ENCODE peak calls at places on chromosomes 4 and X, in five cellular contexts. V, I, S, M and R are unnamed samples.

GRCh38 chr4:84878090-84878489 is 88.4 kb downstream of the WDFY3 start:
- DNase-seq in S (peak), V (no peak), M (no peak), I (peak), R (peak)

GRCh38 chr4:152780267-152780811 is 585 bp downstream of the ARFIP1 start:
- DNase-seq in M (no peak), V (no peak), I (peak), S (peak), R (peak)

GRCh38 chr4:82851902-82852750 is 38.8 kb downstream of the SEC31A start:
- DNase-seq in S (peak), I (peak), V (no peak), M (no peak), R (no peak)

GRCh38 chrX:11138498-11139390 is 27.6 kb downstream of the HCCS start:
- DNase-seq in V (no peak), I (no peak), M (no peak), S (no peak), R (no peak)

GRCh38 chr4:24226667-24227066 is 336.8 kb upstream of the PPARGC1A start:
- DNase-seq in I (no peak), S (peak), V (no peak), M (no peak), R (no peak)

GRCh38 chr4:97412331-97412730 is 730.9 kb downstream of the STPG2 start:
- DNase-seq in I (no peak), V (no peak), S (no peak), M (no peak), R (no peak)

GRCh38 chr4:30862176-30862575 is 142.0 kb downstream of the PCDH7 start:
- DNase-seq in M (no peak), V (no peak), S (no peak), I (no peak), R (no peak)

GRCh38 chr4:102598759-102599379 is 97.7 kb downstream of the NFKB1 start:
- DNase-seq in I (no peak), S (peak), V (no peak), M (no peak), R (peak)

GRCh38 chr4:85127653-85128052 is 161.2 kb upstream of the WDFY3 start:
- DNase-seq in S (peak), V (no peak), M (no peak), I (peak), R (no peak)

GRCh38 chr4:169210516-169211108 is 60.1 kb downstream of the SH3RF1 start:
- DNase-seq in V (no peak), I (no peak), M (no peak), S (no peak), R (no peak)

GRCh38 chr4:27643101-27643500 is 782.5 kb downstream of the STIM2 start:
- DNase-seq in V (no peak), I (no peak), M (no peak), S (no peak), R (no peak)

GRCh38 chrX:19904778-19905367 is 17.5 kb upstream of the SH3KBP1 start:
- DNase-seq in I (peak), M (peak), S (no peak), V (no peak), R (no peak)

GRCh38 chr4:68864438-68865177 is 48.8 kb downstream of the UGT2B10 start:
- DNase-seq in M (no peak), S (no peak), I (no peak), V (no peak), R (no peak)

GRCh38 chr4:14559641-14560040 is 442.6 kb upstream of the CPEB2 start:
- DNase-seq in S (no peak), M (no peak), I (no peak), V (no peak), R (no peak)

GRCh38 chr4:135243960-135244561 is 1042.5 kb upstream of the PABPC4L start:
- DNase-seq in I (no peak), S (peak), M (no peak), V (no peak), R (no peak)

GRCh38 chrX:8867454-8867853 is 66.3 kb upstream of the FAM9A start:
- DNase-seq in I (no peak), M (no peak), S (no peak), V (no peak), R (no peak)

GRCh38 chr4:121336706-121337105 is 44.1 kb downstream of the QRFPR start:
- DNase-seq in I (no peak), S (no peak), M (no peak), V (no peak), R (no peak)

GRCh38 chr4:88104902-88105610 is 53.4 kb downstream of the ABCG2 start:
- DNase-seq in S (peak), V (no peak), M (no peak), I (peak), R (peak)

GRCh38 chr4:153792007-153792892 is 3.4 kb upstream of the SFRP2 start:
- DNase-seq in V (peak), I (peak), M (no peak), S (no peak), R (peak)

GRCh38 chrX:38805294-38806053 is 4.2 kb downstream of the MID1IP1 start:
- DNase-seq in S (peak), I (peak), M (peak), V (peak), R (no peak)

GRCh38 chr4:8355864-8356565 is 84.5 kb downstream of the ACOX3 start:
- DNase-seq in S (peak), I (no peak), M (no peak), V (peak), R (peak)

GRCh38 chr4:86706923-86707597 is 112.9 kb downstream of the PTPN13 start:
- DNase-seq in M (no peak), I (no peak), S (peak), V (no peak), R (no peak)

GRCh38 chrX:78650906-78651437 is 8.2 kb downstream of the RTL3 start:
- DNase-seq in S (peak), V (no peak), M (no peak), I (no peak), R (peak)

GRCh38 chrX:11836284-11836683 is 78.2 kb downstream of the MSL3 start:
- DNase-seq in V (no peak), M (no peak), I (no peak), S (no peak), R (no peak)

GRCh38 chrX:103607385-103608304 is at the start of gene TCEAL3:
- DNase-seq in S (peak), I (no peak), V (peak), M (peak), R (no peak)

GRCh38 chr4:77047037-77047436 is 28.8 kb downstream of the CCNI start:
- DNase-seq in M (no peak), V (no peak), S (no peak), I (peak), R (no peak)

GRCh38 chrX:54891573-54891972 is 29.1 kb upstream of the TRO start:
- DNase-seq in S (peak), V (no peak), M (no peak), I (peak), R (peak)

GRCh38 chr4:141388483-141388882 is 167.8 kb downstream of the ZNF330 start:
- DNase-seq in M (no peak), V (no peak), S (peak), I (no peak), R (peak)

GRCh38 chr4:6869944-6870343 is 39.7 kb upstream of the TBC1D14 start:
- DNase-seq in I (no peak), V (no peak), M (no peak), S (no peak), R (no peak)

GRCh38 chr4:47913328-47913727 is 1.1 kb downstream of the NFXL1 start:
- DNase-seq in M (no peak), S (peak), V (no peak), I (peak), R (peak)

GRCh38 chr4:10655968-10656367 is 28.6 kb downstream of the CLNK start:
- DNase-seq in S (peak), M (no peak), I (peak), V (no peak), R (no peak)

GRCh38 chr4:960140-960735 is 13.1 kb downstream of the DGKQ start:
- DNase-seq in I (no peak), M (no peak), V (no peak), S (no peak), R (no peak)

GRCh38 chr4:74415602-74416300 is 29.2 kb upstream of the AREG start:
- DNase-seq in S (no peak), V (no peak), I (peak), M (no peak), R (no peak)

GRCh38 chr4:132709024-132709423 is 440.1 kb upstream of the PCDH10 start:
- DNase-seq in V (no peak), M (no peak), I (no peak), S (no peak), R (no peak)

GRCh38 chr4:184733654-184734524 is at the start of gene CENPU:
- DNase-seq in V (peak), M (peak), I (peak), S (peak), R (peak)

GRCh38 chrX:150694738-150695410 is 1.7 kb downstream of the MTMR1 start:
- DNase-seq in V (no peak), I (no peak), M (no peak), S (no peak), R (no peak)

GRCh38 chrX:150693782-150694574 is 782 bp downstream of the MTMR1 start:
- DNase-seq in I (peak), M (peak), S (peak), V (peak), R (peak)

GRCh38 chrX:150696836-150697235 is 3.6 kb downstream of the MTMR1 start:
- DNase-seq in S (no peak), V (no peak), I (no peak), M (no peak), R (no peak)

GRCh38 chrX:150697641-150698040 is 4.4 kb downstream of the MTMR1 start:
- DNase-seq in S (no peak), I (no peak), M (no peak), V (no peak), R (no peak)

DNA sequence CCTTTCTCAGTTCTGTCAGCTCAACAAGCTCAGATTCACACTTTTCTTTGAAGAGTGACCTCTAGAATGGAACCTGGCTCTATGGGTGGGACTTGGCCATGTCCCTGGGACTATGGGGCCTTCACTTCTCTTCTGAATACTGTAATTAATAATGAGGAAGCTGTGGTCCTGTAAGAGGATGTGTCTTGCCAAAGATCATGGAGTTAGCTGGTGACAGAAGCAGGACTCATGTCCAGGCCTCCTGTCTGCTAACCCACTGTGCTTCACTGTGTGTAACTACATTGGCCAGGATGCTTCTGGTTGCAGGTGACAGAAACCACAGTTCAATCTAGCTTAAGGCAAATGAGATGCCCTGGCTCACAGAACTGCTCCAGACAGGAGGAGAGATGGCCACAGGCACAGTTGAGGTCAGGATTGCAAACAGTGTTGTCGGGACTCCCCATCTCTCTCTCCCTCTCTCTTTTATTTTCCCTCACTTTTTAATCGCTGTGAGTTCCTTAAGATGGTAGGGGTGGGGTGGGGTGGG is 3.1 kb downstream of the MTMR1 start:
- DNase-seq in S (no peak), V (no peak), I (no peak), M (no peak), R (no peak)
- H3K27ac ChIP-seq in S (no peak), V (no peak), I (no peak), M (peak), R (no peak)

GRCh38 chrX:119467842-119468185 is 430 bp upstream of the SLC25A5 start:
- DNase-seq in V (no peak), I (no peak), S (no peak), M (no peak), R (no peak)
- H3K27ac ChIP-seq in V (peak), I (peak), S (no peak), M (peak), R (no peak)

GRCh38 chrX:40096395-40097091 is 1.2 kb downstream of the BCOR start:
- DNase-seq in S (no peak), V (peak), I (no peak), M (peak), R (no peak)

GRCh38 chrX:40095588-40096394 is 2.0 kb downstream of the BCOR start:
- DNase-seq in S (no peak), M (no peak), I (no peak), V (no peak), R (no peak)

GRCh38 chrX:40093586-40093985 is 4.2 kb downstream of the BCOR start:
- DNase-seq in S (no peak), V (no peak), M (no peak), I (no peak), R (no peak)

GRCh38 chrX:40094041-40094899 is 3.5 kb downstream of the BCOR start:
- DNase-seq in M (no peak), I (no peak), S (no peak), V (peak), R (no peak)

GRCh38 chrX:40094900-40095587 is 2.7 kb downstream of the BCOR start:
- DNase-seq in I (no peak), M (no peak), V (no peak), S (no peak), R (no peak)
- H3K27ac ChIP-seq in I (peak), M (no peak), V (peak), S (no peak), R (no peak)

GRCh38 chr4:186714006-186714675 is 9.5 kb downstream of the FAT1 start:
- DNase-seq in I (no peak), M (no peak), V (no peak), S (peak), R (no peak)
- H3K27ac ChIP-seq in I (peak), M (no peak), V (no peak), S (no peak), R (no peak)

GRCh38 chrX:110944323-110944761 is 148.7 kb upstream of the CHRDL1 start:
- DNase-seq in M (no peak), S (no peak), I (no peak), V (no peak), R (no peak)
- H3K27ac ChIP-seq in M (no peak), S (no peak), I (no peak), V (no peak), R (no peak)

DNA sequence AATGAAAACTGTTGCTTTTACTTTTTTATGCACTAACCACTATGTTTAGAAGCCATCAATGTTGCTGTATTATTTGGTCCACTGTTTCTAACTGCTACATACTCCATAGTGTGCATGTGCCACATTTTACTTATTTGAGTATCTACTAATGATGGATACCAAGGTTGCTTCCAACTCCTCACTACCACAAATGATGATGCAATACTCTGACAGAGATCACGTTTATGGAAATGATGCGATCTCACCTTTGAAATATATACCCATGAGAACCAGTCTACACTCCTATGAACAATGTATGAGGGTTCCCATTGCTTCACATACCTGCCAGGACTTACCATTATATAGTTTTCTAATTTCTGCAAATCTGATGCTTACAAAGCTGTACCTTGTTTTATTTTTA is 44.2 kb downstream of the HUWE1 start:
- DNase-seq in S (no peak), V (no peak), I (no peak), M (no peak), R (no peak)
- H3K27ac ChIP-seq in S (no peak), V (no peak), I (no peak), M (no peak), R (no peak)

GRCh38 chr4:72169861-72170260 is 138.1 kb downstream of the NPFFR2 start:
- DNase-seq in V (no peak), I (no peak), S (no peak), M (no peak), R (no peak)

GRCh38 chr4:72171761-72172160 is 140.0 kb downstream of the NPFFR2 start:
- DNase-seq in I (no peak), M (no peak), S (no peak), V (no peak), R (no peak)
- H3K27ac ChIP-seq in I (no peak), M (no peak), S (no peak), V (no peak), R (no peak)

DNA sequence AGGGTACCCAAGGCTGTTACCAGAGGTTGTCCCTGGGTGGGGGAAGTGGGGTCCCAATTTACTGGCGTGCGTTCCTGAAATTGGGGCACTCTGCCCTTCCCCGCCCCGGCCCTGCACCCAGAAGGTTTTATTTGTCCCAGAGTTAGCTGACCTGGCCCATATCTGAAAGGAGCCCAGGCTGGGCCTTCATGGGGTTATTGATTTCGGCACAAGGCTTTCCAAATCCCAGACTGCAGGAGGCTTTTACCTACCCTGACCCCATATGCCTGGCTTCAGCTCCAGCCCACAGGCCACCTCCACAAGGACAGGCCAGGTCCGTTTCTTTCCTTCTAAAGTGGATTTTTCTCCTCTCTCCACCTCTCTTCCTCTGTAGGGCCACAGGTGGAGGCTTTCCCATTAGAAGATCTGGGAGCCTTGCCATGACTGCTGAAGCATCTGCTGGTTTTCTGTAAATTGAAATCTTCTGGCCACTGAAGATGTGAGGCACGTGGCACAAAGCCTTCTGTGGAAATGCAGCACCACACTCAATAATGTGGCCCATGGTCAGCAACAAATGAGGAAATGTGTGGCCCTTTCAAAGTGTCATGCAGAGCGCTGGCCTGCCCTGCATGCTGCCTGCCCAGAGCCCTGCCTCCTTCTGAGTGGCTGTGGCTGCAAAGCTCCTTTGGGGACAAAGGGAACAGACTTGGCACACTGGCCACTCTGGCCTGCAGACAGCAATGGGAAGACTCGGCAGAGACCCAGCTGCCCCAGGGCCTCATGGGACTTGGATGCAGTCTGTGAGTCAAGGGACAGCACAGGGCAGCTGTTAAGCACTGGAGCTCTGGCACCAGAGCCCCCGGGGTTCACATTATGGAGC is 43.1 kb upstream of the MTM1 start:
- DNase-seq in S (no peak), I (no peak), M (no peak), V (no peak), R (no peak)
- H3K27ac ChIP-seq in S (no peak), I (no peak), M (no peak), V (no peak), R (no peak)